ENCODE peak calls at places on chromosomes 2 and 18, in ten cellular contexts. One of them, this sample, is unnamed.

GRCh38 chr2:230343747-230344146 is 16.8 kb downstream of the SP140L start:
- DNase-seq in GM13976: no peak
- DNase-seq in breast epithelium: no peak
- DNase-seq in adrenal gland: no peak
- DNase-seq in cardiac fibroblast: no peak
- DNase-seq in HCT116: no peak
- DNase-seq in foreskin fibroblast: peak
- DNase-seq in tibial nerve: no peak
- DNase-seq in left ventricle myocardium inferior: no peak
- DNase-seq in astrocyte: peak
- DNase-seq in this sample: peak

GRCh38 chr2:65278450-65279030 is 50.9 kb downstream of the ACTR2 start:
- DNase-seq in adrenal gland: no peak
- DNase-seq in cardiac fibroblast: peak
- DNase-seq in breast epithelium: no peak
- DNase-seq in HCT116: no peak
- DNase-seq in astrocyte: peak
- DNase-seq in tibial nerve: no peak
- DNase-seq in left ventricle myocardium inferior: no peak
- DNase-seq in foreskin fibroblast: peak
- DNase-seq in GM13976: no peak
- DNase-seq in this sample: no peak

GRCh38 chr2:188203756-188204155 is 87.9 kb upstream of the GULP1 start:
- DNase-seq in adrenal gland: no peak
- DNase-seq in left ventricle myocardium inferior: no peak
- DNase-seq in foreskin fibroblast: no peak
- DNase-seq in tibial nerve: no peak
- DNase-seq in HCT116: no peak
- DNase-seq in breast epithelium: no peak
- DNase-seq in cardiac fibroblast: no peak
- DNase-seq in astrocyte: no peak
- DNase-seq in GM13976: no peak
- DNase-seq in this sample: peak

GRCh38 chr2:130355181-130355577 is 677 bp upstream of the PTPN18 start:
- DNase-seq in tibial nerve: no peak
- DNase-seq in adrenal gland: no peak
- DNase-seq in cardiac fibroblast: no peak
- DNase-seq in astrocyte: no peak
- DNase-seq in HCT116: no peak
- DNase-seq in GM13976: no peak
- DNase-seq in left ventricle myocardium inferior: no peak
- DNase-seq in foreskin fibroblast: no peak
- DNase-seq in breast epithelium: no peak
- DNase-seq in this sample: peak

GRCh38 chr18:74266161-74266560 is 25.6 kb downstream of the CYB5A start:
- DNase-seq in adrenal gland: no peak
- DNase-seq in tibial nerve: no peak
- DNase-seq in HCT116: no peak
- DNase-seq in foreskin fibroblast: no peak
- DNase-seq in astrocyte: peak
- DNase-seq in cardiac fibroblast: no peak
- DNase-seq in GM13976: no peak
- DNase-seq in left ventricle myocardium inferior: no peak
- DNase-seq in breast epithelium: no peak
- DNase-seq in this sample: no peak

GRCh38 chr2:70799706-70800105 is 9.3 kb upstream of the FIGLA start:
- DNase-seq in foreskin fibroblast: no peak
- DNase-seq in left ventricle myocardium inferior: no peak
- DNase-seq in HCT116: no peak
- DNase-seq in GM13976: no peak
- DNase-seq in adrenal gland: no peak
- DNase-seq in cardiac fibroblast: no peak
- DNase-seq in astrocyte: no peak
- DNase-seq in tibial nerve: no peak
- DNase-seq in breast epithelium: no peak
- DNase-seq in this sample: no peak

GRCh38 chr2:107633580-107634147 is 193.0 kb upstream of the RGPD4 start:
- DNase-seq in tibial nerve: no peak
- DNase-seq in HCT116: no peak
- DNase-seq in astrocyte: peak
- DNase-seq in breast epithelium: no peak
- DNase-seq in foreskin fibroblast: peak
- DNase-seq in GM13976: no peak
- DNase-seq in cardiac fibroblast: peak
- DNase-seq in adrenal gland: no peak
- DNase-seq in left ventricle myocardium inferior: no peak
- DNase-seq in this sample: peak

GRCh38 chr2:105604938-105605337 is 139.8 kb upstream of the NCK2 start:
- DNase-seq in HCT116: no peak
- DNase-seq in adrenal gland: peak
- DNase-seq in left ventricle myocardium inferior: peak
- DNase-seq in cardiac fibroblast: peak
- DNase-seq in foreskin fibroblast: no peak
- DNase-seq in astrocyte: no peak
- DNase-seq in GM13976: no peak
- DNase-seq in tibial nerve: no peak
- DNase-seq in breast epithelium: peak
- DNase-seq in this sample: peak

GRCh38 chr18:22623513-22623912 is 205.8 kb upstream of the CTAGE1 start:
- DNase-seq in GM13976: no peak
- DNase-seq in left ventricle myocardium inferior: no peak
- DNase-seq in cardiac fibroblast: no peak
- DNase-seq in tibial nerve: no peak
- DNase-seq in astrocyte: no peak
- DNase-seq in adrenal gland: no peak
- DNase-seq in foreskin fibroblast: no peak
- DNase-seq in breast epithelium: no peak
- DNase-seq in HCT116: no peak
- DNase-seq in this sample: no peak

DNA sequence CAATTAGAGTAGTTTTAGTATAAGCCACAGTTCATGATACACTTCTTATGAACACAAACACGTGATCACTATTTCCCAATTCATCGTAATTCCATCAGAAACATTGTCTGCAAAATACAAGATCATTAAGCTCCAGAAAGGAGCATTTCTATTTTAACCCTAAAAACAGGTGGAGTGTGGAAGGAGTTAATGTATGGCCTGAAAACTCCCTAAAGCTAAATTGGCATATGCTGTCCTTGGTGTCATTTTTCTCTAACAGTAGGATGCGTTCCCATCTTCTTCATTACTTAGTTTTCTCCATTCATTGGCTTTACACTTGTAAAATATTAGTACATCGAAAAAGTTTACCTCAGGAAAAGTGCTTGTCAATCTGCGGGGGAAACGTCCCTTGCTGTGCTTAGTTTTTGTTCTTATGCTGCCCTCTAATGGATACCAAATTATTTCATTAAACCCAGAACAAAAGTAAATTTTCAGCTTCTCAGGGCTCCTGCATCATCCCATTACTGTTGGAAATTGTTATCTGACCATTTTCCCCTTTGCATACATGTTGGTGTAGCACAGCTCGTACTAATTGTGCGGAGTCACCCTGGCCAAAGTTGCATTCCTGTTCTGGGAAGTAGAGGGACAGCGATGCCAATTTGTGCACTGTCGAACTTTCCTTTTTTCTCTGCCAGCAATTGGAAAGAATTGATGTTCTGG is 153.4 kb downstream of the GPD2 start:
- DNase-seq in tibial nerve: no peak
- DNase-seq in left ventricle myocardium inferior: no peak
- DNase-seq in cardiac fibroblast: peak
- DNase-seq in astrocyte: peak
- DNase-seq in foreskin fibroblast: peak
- DNase-seq in HCT116: peak
- DNase-seq in adrenal gland: peak
- DNase-seq in breast epithelium: no peak
- DNase-seq in GM13976: peak
- DNase-seq in this sample: peak
- TF ChIP-seq CTCF in tibial nerve: peak
- TF ChIP-seq CTCF in left ventricle myocardium inferior: peak
- TF ChIP-seq CTCF in cardiac fibroblast: peak
- TF ChIP-seq CTCF in astrocyte: peak
- TF ChIP-seq CTCF in foreskin fibroblast: peak
- TF ChIP-seq CTCF in HCT116: peak
- TF ChIP-seq CTCF in adrenal gland: peak
- TF ChIP-seq CTCF in breast epithelium: peak
- TF ChIP-seq CTCF in GM13976: peak
- TF ChIP-seq CTCF in this sample: peak

GRCh38 chr2:30691948-30692828 is 115.1 kb downstream of the CAPN13 start:
- DNase-seq in HCT116: no peak
- DNase-seq in adrenal gland: no peak
- DNase-seq in tibial nerve: no peak
- DNase-seq in left ventricle myocardium inferior: peak
- DNase-seq in GM13976: peak
- DNase-seq in breast epithelium: no peak
- DNase-seq in cardiac fibroblast: peak
- DNase-seq in astrocyte: no peak
- DNase-seq in foreskin fibroblast: peak
- DNase-seq in this sample: peak
- TF ChIP-seq CTCF in HCT116: peak
- TF ChIP-seq CTCF in adrenal gland: no peak
- TF ChIP-seq CTCF in tibial nerve: no peak
- TF ChIP-seq CTCF in left ventricle myocardium inferior: peak
- TF ChIP-seq CTCF in GM13976: peak
- TF ChIP-seq CTCF in breast epithelium: no peak
- TF ChIP-seq CTCF in cardiac fibroblast: peak
- TF ChIP-seq CTCF in astrocyte: no peak
- TF ChIP-seq CTCF in foreskin fibroblast: peak
- TF ChIP-seq CTCF in this sample: peak

GRCh38 chr18:70075906-70076305 is 128.2 kb upstream of the CD226 start:
- DNase-seq in adrenal gland: no peak
- DNase-seq in astrocyte: no peak
- DNase-seq in GM13976: no peak
- DNase-seq in cardiac fibroblast: peak
- DNase-seq in breast epithelium: no peak
- DNase-seq in left ventricle myocardium inferior: no peak
- DNase-seq in tibial nerve: no peak
- DNase-seq in foreskin fibroblast: no peak
- DNase-seq in HCT116: no peak
- DNase-seq in this sample: no peak
- TF ChIP-seq CTCF in adrenal gland: no peak
- TF ChIP-seq CTCF in astrocyte: no peak
- TF ChIP-seq CTCF in GM13976: no peak
- TF ChIP-seq CTCF in cardiac fibroblast: peak
- TF ChIP-seq CTCF in breast epithelium: no peak
- TF ChIP-seq CTCF in left ventricle myocardium inferior: no peak
- TF ChIP-seq CTCF in tibial nerve: no peak
- TF ChIP-seq CTCF in foreskin fibroblast: no peak
- TF ChIP-seq CTCF in HCT116: no peak
- TF ChIP-seq CTCF in this sample: peak

DNA sequence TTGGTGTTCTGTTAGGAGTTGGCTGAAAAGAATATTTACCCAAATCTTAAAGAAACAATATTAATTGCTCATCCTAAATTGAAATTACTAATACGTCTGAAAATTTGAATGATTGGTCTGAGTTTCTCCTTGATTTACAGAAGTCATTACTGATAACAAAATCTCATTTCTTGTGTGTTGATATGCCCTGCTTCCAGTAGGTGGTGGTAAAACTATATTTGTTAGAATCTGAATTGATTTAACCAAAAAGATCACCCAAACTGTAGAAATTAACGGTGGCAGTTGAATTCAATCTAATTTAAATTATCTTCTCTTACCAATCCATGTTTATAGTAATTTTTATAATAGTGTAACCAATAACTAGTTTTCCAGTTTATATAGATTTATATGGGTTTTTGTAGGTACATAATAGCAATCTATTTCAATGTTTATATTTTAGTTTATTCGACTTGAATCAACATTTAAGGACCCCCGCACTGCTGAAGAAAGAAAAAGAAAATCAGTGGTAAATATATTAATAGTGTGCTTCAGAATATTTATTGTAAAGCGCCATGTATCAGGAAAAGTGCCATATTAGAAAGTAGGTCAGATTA is 38.3 kb downstream of the PAPOLG start:
- DNase-seq in left ventricle myocardium inferior: no peak
- DNase-seq in GM13976: no peak
- DNase-seq in breast epithelium: no peak
- DNase-seq in adrenal gland: no peak
- DNase-seq in cardiac fibroblast: peak
- DNase-seq in tibial nerve: no peak
- DNase-seq in foreskin fibroblast: no peak
- DNase-seq in astrocyte: no peak
- DNase-seq in HCT116: no peak
- DNase-seq in this sample: peak
- TF ChIP-seq CTCF in left ventricle myocardium inferior: peak
- TF ChIP-seq CTCF in GM13976: peak
- TF ChIP-seq CTCF in breast epithelium: peak
- TF ChIP-seq CTCF in adrenal gland: peak
- TF ChIP-seq CTCF in cardiac fibroblast: peak
- TF ChIP-seq CTCF in tibial nerve: no peak
- TF ChIP-seq CTCF in foreskin fibroblast: peak
- TF ChIP-seq CTCF in astrocyte: peak
- TF ChIP-seq CTCF in HCT116: peak
- TF ChIP-seq CTCF in this sample: peak

DNA sequence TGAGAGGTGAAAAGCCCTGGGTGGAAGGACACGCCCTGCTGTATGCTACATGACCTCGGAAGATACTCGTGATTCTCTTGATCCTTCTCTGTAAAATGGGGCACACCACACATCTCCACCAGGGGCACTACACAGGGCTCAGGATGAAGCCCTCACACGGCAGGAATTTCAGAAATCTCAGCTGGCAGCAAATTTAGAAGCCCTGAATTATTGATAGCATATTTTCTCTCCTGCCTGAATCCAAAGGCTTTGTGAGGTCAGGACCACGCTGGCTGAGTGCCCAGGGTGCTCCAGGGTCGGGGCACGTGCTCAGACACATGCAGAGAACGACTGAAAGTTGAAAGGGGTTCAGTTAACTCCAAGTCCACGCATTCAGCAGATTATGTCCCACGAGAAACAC is 42.1 kb upstream of the GALR1 start:
- DNase-seq in adrenal gland: peak
- DNase-seq in astrocyte: peak
- DNase-seq in GM13976: no peak
- DNase-seq in cardiac fibroblast: peak
- DNase-seq in breast epithelium: peak
- DNase-seq in HCT116: peak
- DNase-seq in left ventricle myocardium inferior: peak
- DNase-seq in tibial nerve: peak
- DNase-seq in foreskin fibroblast: peak
- DNase-seq in this sample: peak
- TF ChIP-seq CTCF in adrenal gland: peak
- TF ChIP-seq CTCF in astrocyte: peak
- TF ChIP-seq CTCF in GM13976: peak
- TF ChIP-seq CTCF in cardiac fibroblast: peak
- TF ChIP-seq CTCF in breast epithelium: peak
- TF ChIP-seq CTCF in HCT116: peak
- TF ChIP-seq CTCF in left ventricle myocardium inferior: peak
- TF ChIP-seq CTCF in tibial nerve: peak
- TF ChIP-seq CTCF in foreskin fibroblast: peak
- TF ChIP-seq CTCF in this sample: peak

GRCh38 chr2:90207454-90208058 is 1516.1 kb downstream of the RPIA start:
- DNase-seq in left ventricle myocardium inferior: no peak
- DNase-seq in breast epithelium: no peak
- DNase-seq in cardiac fibroblast: peak
- DNase-seq in HCT116: no peak
- DNase-seq in GM13976: peak
- DNase-seq in adrenal gland: no peak
- DNase-seq in tibial nerve: no peak
- DNase-seq in foreskin fibroblast: no peak
- DNase-seq in astrocyte: no peak
- DNase-seq in this sample: peak
- TF ChIP-seq CTCF in left ventricle myocardium inferior: peak
- TF ChIP-seq CTCF in breast epithelium: no peak
- TF ChIP-seq CTCF in cardiac fibroblast: no peak
- TF ChIP-seq CTCF in HCT116: no peak
- TF ChIP-seq CTCF in GM13976: peak
- TF ChIP-seq CTCF in adrenal gland: no peak
- TF ChIP-seq CTCF in tibial nerve: no peak
- TF ChIP-seq CTCF in foreskin fibroblast: no peak
- TF ChIP-seq CTCF in astrocyte: no peak
- TF ChIP-seq CTCF in this sample: peak

This sample was measured in AG10803.